ENCODE peak calls at places on chromosomes 3 and 15, in seven cellular contexts. One of them, this sample, is unnamed.
A peak's percentile ranks its signal among the peaks of the same experiment; 100 is the strongest.

GRCh38 chr3:158570999-158571702 is at the start of gene MLF1:
- DNase-seq in prostate gland: peak; percentile 92
- DNase-seq in iPS DF 6.9: peak; percentile 92
- DNase-seq in fibroblast of lung: peak; percentile 95
- DNase-seq in pancreas: peak; percentile 94
- DNase-seq in brain microvascular endothelial cell: peak; percentile 97
- DNase-seq in cardiac muscle cell: peak; percentile 98
- DNase-seq in this sample: peak; percentile 80

GRCh38 chr15:74040115-74040850 is 42.1 kb downstream of the GOLGA6A start:
- DNase-seq in prostate gland: no peak
- DNase-seq in iPS DF 6.9: no peak
- DNase-seq in fibroblast of lung: peak; percentile 91
- DNase-seq in pancreas: no peak
- DNase-seq in brain microvascular endothelial cell: peak; percentile 97
- DNase-seq in cardiac muscle cell: peak; percentile 99
- DNase-seq in this sample: peak; percentile 73

GRCh38 chr3:71987089-71987735 is 202.3 kb upstream of the PROK2 start:
- DNase-seq in prostate gland: no peak
- DNase-seq in iPS DF 6.9: no peak
- DNase-seq in fibroblast of lung: peak; percentile 6
- DNase-seq in pancreas: no peak
- DNase-seq in brain microvascular endothelial cell: peak; percentile 9
- DNase-seq in cardiac muscle cell: peak; percentile 27
- DNase-seq in this sample: no peak

GRCh38 chr3:514206-514605 is 317.6 kb downstream of the CHL1 start:
- DNase-seq in prostate gland: no peak
- DNase-seq in iPS DF 6.9: no peak
- DNase-seq in fibroblast of lung: no peak
- DNase-seq in pancreas: no peak
- DNase-seq in brain microvascular endothelial cell: no peak
- DNase-seq in cardiac muscle cell: no peak
- DNase-seq in this sample: no peak

GRCh38 chr15:28098766-28099554 is at the start of gene OCA2:
- DNase-seq in prostate gland: no peak
- DNase-seq in iPS DF 6.9: no peak
- DNase-seq in fibroblast of lung: peak; percentile 50
- DNase-seq in pancreas: peak; percentile 51
- DNase-seq in brain microvascular endothelial cell: no peak
- DNase-seq in cardiac muscle cell: peak; percentile 47
- DNase-seq in this sample: no peak

GRCh38 chr15:48862705-48863104 is 15.2 kb upstream of the EID1 start:
- DNase-seq in prostate gland: no peak
- DNase-seq in iPS DF 6.9: no peak
- DNase-seq in fibroblast of lung: no peak
- DNase-seq in pancreas: no peak
- DNase-seq in brain microvascular endothelial cell: no peak
- DNase-seq in cardiac muscle cell: no peak
- DNase-seq in this sample: no peak

GRCh38 chr3:2772803-2773202 is 337.4 kb downstream of the IL5RA start:
- DNase-seq in prostate gland: no peak
- DNase-seq in iPS DF 6.9: no peak
- DNase-seq in fibroblast of lung: no peak
- DNase-seq in pancreas: no peak
- DNase-seq in brain microvascular endothelial cell: no peak
- DNase-seq in cardiac muscle cell: no peak
- DNase-seq in this sample: no peak

GRCh38 chr3:39707314-39707909 is 102.0 kb upstream of the MYRIP start:
- DNase-seq in prostate gland: peak; percentile 15
- DNase-seq in iPS DF 6.9: no peak
- DNase-seq in fibroblast of lung: peak; percentile 23
- DNase-seq in pancreas: no peak
- DNase-seq in brain microvascular endothelial cell: peak; percentile 25
- DNase-seq in cardiac muscle cell: peak; percentile 64
- DNase-seq in this sample: no peak

GRCh38 chr15:64164436-64164835 is 1.6 kb upstream of the PPIB start:
- DNase-seq in prostate gland: no peak
- DNase-seq in iPS DF 6.9: no peak
- DNase-seq in fibroblast of lung: no peak
- DNase-seq in pancreas: no peak
- DNase-seq in brain microvascular endothelial cell: no peak
- DNase-seq in cardiac muscle cell: no peak
- DNase-seq in this sample: no peak

GRCh38 chr3:49013738-49014660 is 4.4 kb downstream of the DALRD3 start:
- DNase-seq in prostate gland: no peak
- DNase-seq in iPS DF 6.9: no peak
- DNase-seq in fibroblast of lung: no peak
- DNase-seq in pancreas: peak; percentile 60
- DNase-seq in brain microvascular endothelial cell: no peak
- DNase-seq in cardiac muscle cell: peak; percentile 47
- DNase-seq in this sample: no peak

GRCh38 chr3:101255441-101255840 is 64.9 kb downstream of the IMPG2 start:
- DNase-seq in prostate gland: no peak
- DNase-seq in iPS DF 6.9: no peak
- DNase-seq in fibroblast of lung: no peak
- DNase-seq in pancreas: no peak
- DNase-seq in brain microvascular endothelial cell: no peak
- DNase-seq in cardiac muscle cell: no peak
- DNase-seq in this sample: no peak

GRCh38 chr15:66847565-66847991 is 145.5 kb downstream of the SMAD6 start:
- DNase-seq in prostate gland: no peak
- DNase-seq in iPS DF 6.9: no peak
- DNase-seq in fibroblast of lung: no peak
- DNase-seq in pancreas: no peak
- DNase-seq in brain microvascular endothelial cell: no peak
- DNase-seq in cardiac muscle cell: no peak
- DNase-seq in this sample: no peak

GRCh38 chr3:119308355-119308754 is 14.2 kb downstream of the ARHGAP31 start:
- DNase-seq in prostate gland: no peak
- DNase-seq in iPS DF 6.9: no peak
- DNase-seq in fibroblast of lung: peak; percentile 64
- DNase-seq in pancreas: no peak
- DNase-seq in brain microvascular endothelial cell: no peak
- DNase-seq in cardiac muscle cell: no peak
- DNase-seq in this sample: no peak

GRCh38 chr3:126130081-126130855 is 46.3 kb upstream of the SLC41A3 start:
- DNase-seq in prostate gland: no peak
- DNase-seq in iPS DF 6.9: no peak
- DNase-seq in fibroblast of lung: no peak
- DNase-seq in pancreas: peak; percentile 12
- DNase-seq in brain microvascular endothelial cell: no peak
- DNase-seq in cardiac muscle cell: no peak
- DNase-seq in this sample: no peak

GRCh38 chr3:15638891-15639262 is 37.3 kb downstream of the BTD start:
- DNase-seq in prostate gland: no peak
- DNase-seq in iPS DF 6.9: no peak
- DNase-seq in fibroblast of lung: peak; percentile 60
- DNase-seq in pancreas: no peak
- DNase-seq in brain microvascular endothelial cell: no peak
- DNase-seq in cardiac muscle cell: no peak
- DNase-seq in this sample: no peak

GRCh38 chr3:116524455-116524854 is 79.2 kb upstream of the LSAMP start:
- DNase-seq in prostate gland: no peak
- DNase-seq in iPS DF 6.9: no peak
- DNase-seq in fibroblast of lung: peak; percentile 24
- DNase-seq in pancreas: no peak
- DNase-seq in brain microvascular endothelial cell: no peak
- DNase-seq in cardiac muscle cell: no peak
- DNase-seq in this sample: no peak

GRCh38 chr3:126545544-126545943 is 13.2 kb downstream of the C3orf22 start:
- DNase-seq in prostate gland: no peak
- DNase-seq in iPS DF 6.9: no peak
- DNase-seq in fibroblast of lung: no peak
- DNase-seq in pancreas: peak; percentile 1
- DNase-seq in brain microvascular endothelial cell: no peak
- DNase-seq in cardiac muscle cell: no peak
- DNase-seq in this sample: no peak

GRCh38 chr3:40116478-40117162 is 192.9 kb upstream of the EIF1B start:
- DNase-seq in prostate gland: no peak
- DNase-seq in iPS DF 6.9: no peak
- DNase-seq in fibroblast of lung: peak; percentile 78
- DNase-seq in pancreas: no peak
- DNase-seq in brain microvascular endothelial cell: peak; percentile 66
- DNase-seq in cardiac muscle cell: peak; percentile 47
- DNase-seq in this sample: no peak

GRCh38 chr3:106529738-106530137 is 660.9 kb upstream of the CBLB start:
- DNase-seq in prostate gland: no peak
- DNase-seq in iPS DF 6.9: no peak
- DNase-seq in fibroblast of lung: no peak
- DNase-seq in pancreas: no peak
- DNase-seq in brain microvascular endothelial cell: no peak
- DNase-seq in cardiac muscle cell: no peak
- DNase-seq in this sample: no peak

GRCh38 chr3:52506266-52506966 is 11.3 kb downstream of the STAB1 start:
- DNase-seq in prostate gland: no peak
- DNase-seq in iPS DF 6.9: no peak
- DNase-seq in fibroblast of lung: no peak
- DNase-seq in pancreas: no peak
- DNase-seq in brain microvascular endothelial cell: no peak
- DNase-seq in cardiac muscle cell: no peak
- DNase-seq in this sample: no peak

GRCh38 chr3:188309437-188310269 is 155.7 kb downstream of the LPP start:
- DNase-seq in prostate gland: no peak
- DNase-seq in iPS DF 6.9: no peak
- DNase-seq in fibroblast of lung: no peak
- DNase-seq in pancreas: no peak
- DNase-seq in brain microvascular endothelial cell: no peak
- DNase-seq in cardiac muscle cell: no peak
- DNase-seq in this sample: no peak

GRCh38 chr15:39565851-39566250 is 15.0 kb upstream of the THBS1 start:
- DNase-seq in prostate gland: no peak
- DNase-seq in iPS DF 6.9: no peak
- DNase-seq in fibroblast of lung: no peak
- DNase-seq in pancreas: no peak
- DNase-seq in brain microvascular endothelial cell: no peak
- DNase-seq in cardiac muscle cell: no peak
- DNase-seq in this sample: no peak

DNA sequence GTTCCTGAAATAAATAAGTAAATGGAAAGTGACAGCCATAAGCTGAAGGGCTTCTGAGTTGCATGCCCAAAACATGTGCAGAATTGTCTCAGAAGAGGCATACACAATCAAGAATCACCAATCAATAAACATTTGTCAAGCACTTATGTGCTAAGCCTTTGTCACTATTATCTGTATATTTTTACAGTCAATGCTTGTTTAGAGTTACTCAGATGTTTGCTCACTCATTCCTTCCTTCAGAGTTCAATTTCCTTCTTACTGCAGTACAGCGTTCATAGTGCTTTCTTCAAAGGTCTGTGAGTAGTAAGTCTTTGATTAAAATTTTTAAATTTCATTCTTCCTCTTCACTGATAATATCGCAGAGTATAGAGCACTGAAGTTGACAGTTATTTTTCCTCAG is 17.2 kb downstream of the FOXL2NB start:
- DNase-seq in prostate gland: no peak
- DNase-seq in iPS DF 6.9: no peak
- DNase-seq in fibroblast of lung: no peak
- DNase-seq in pancreas: no peak
- DNase-seq in brain microvascular endothelial cell: no peak
- DNase-seq in cardiac muscle cell: no peak
- DNase-seq in this sample: no peak
- H3K27me3 ChIP-seq in prostate gland: no peaks in the 10 kb centered on the region
- H3K27me3 ChIP-seq in iPS DF 6.9: no peaks in the 10 kb centered on the region
- H3K27me3 ChIP-seq in fibroblast of lung: peaks cover 17% of the 10 kb centered on the region
- H3K27me3 ChIP-seq in pancreas: no peaks in the 10 kb centered on the region
- H3K27me3 ChIP-seq in brain microvascular endothelial cell: peaks cover 8% of the 10 kb centered on the region
- H3K27me3 ChIP-seq in cardiac muscle cell: peaks cover 25% of the 10 kb centered on the region
- H3K27me3 ChIP-seq in this sample: peaks cover 23% of the 10 kb centered on the region

GRCh38 chr15:67916565-67916964 is 76.7 kb upstream of the RNU6-1 start:
- DNase-seq in prostate gland: no peak
- DNase-seq in iPS DF 6.9: no peak
- DNase-seq in fibroblast of lung: no peak
- DNase-seq in pancreas: no peak
- DNase-seq in brain microvascular endothelial cell: no peak
- DNase-seq in cardiac muscle cell: no peak
- DNase-seq in this sample: no peak
- H3K27ac ChIP-seq in prostate gland: peak overlapping the region; percentile 84
- H3K27ac ChIP-seq in iPS DF 6.9: no peak overlapping the region
- H3K27ac ChIP-seq in fibroblast of lung: no peak overlapping the region
- H3K27ac ChIP-seq in pancreas: peak overlapping the region; percentile 82
- H3K27ac ChIP-seq in brain microvascular endothelial cell: no peak overlapping the region
- H3K27ac ChIP-seq in cardiac muscle cell: no peak overlapping the region
- H3K27ac ChIP-seq in this sample: no peak overlapping the region

DNA sequence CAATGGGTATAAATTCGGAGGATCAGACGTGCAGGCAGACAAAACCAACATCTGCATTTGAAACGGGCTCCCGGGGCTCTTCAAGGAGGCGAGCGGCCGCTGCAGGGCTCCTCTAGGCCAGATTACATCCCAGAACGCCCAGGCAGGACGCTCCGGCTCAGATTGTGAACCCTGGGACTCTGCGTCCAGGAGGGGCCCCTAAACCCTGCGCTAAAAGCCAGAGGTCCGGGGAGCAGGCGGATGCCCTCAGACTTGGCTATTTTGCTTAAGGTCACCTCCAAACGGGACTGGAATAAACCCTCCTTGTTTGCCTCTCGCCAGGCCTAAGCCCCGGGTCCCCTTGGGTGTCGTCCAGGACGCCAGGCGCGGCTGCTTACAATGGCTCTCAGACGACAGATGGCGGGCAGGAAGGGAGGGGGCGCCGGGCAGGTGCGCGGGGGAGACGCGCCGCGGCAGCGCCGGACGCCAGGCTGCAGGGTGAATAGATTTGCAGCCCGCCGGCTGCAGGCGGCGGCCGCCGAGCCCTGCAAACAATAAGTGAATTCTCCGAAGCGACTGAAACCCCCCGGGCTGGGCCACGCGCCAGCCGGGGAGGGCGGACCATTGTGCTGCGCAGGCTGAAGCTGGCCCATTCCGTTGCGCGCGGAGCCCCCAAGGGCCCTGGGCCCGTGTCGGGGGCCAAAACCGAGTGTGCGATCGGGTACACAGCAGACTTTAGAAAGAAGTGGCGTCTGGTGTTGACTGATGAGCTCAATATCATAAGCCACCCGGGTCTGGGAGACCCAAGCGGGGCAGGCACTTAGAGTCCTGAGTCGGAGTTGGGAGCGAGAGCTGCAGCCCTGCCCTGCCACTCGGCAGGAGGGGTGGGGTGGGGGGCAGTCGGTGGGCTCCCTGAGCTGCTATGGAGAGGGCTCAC is 32.3 kb upstream of the AMOTL2 start:
- DNase-seq in prostate gland: no peak
- DNase-seq in iPS DF 6.9: no peak
- DNase-seq in fibroblast of lung: peak; percentile 14
- DNase-seq in pancreas: peak; percentile 62
- DNase-seq in brain microvascular endothelial cell: no peak
- DNase-seq in cardiac muscle cell: peak; percentile 20
- DNase-seq in this sample: no peak
- H3K27me3 ChIP-seq in prostate gland: no peaks in the 10 kb centered on the region
- H3K27me3 ChIP-seq in iPS DF 6.9: peaks cover 20% of the 10 kb centered on the region
- H3K27me3 ChIP-seq in fibroblast of lung: peaks cover 3% of the 10 kb centered on the region
- H3K27me3 ChIP-seq in pancreas: no peaks in the 10 kb centered on the region
- H3K27me3 ChIP-seq in brain microvascular endothelial cell: no peaks in the 10 kb centered on the region
- H3K27me3 ChIP-seq in cardiac muscle cell: peaks cover 66% of the 10 kb centered on the region
- H3K27me3 ChIP-seq in this sample: peaks cover 2% of the 10 kb centered on the region

DNA sequence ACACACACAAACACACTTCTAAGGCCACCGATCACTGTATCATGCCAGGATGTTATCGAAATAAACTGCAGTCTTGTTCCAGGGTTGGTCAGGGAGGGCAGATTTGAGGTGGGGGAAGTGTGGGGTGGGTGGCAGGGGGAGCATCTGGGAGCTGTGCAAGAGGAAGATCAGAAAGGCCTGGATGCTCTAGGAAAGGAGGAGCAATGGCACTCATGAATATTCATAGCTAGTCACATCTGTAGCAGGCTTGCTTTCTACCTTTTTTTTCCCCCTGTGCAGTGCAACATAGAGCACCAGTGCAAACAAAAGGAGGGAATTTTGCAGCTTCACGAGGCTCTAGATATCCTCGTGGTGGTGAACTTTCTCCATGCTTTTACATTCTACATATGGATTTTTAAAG is 84.9 kb downstream of the MEIS2 start:
- DNase-seq in prostate gland: no peak
- DNase-seq in iPS DF 6.9: no peak
- DNase-seq in fibroblast of lung: peak; percentile 48
- DNase-seq in pancreas: no peak
- DNase-seq in brain microvascular endothelial cell: no peak
- DNase-seq in cardiac muscle cell: no peak
- DNase-seq in this sample: no peak
- H3K27ac ChIP-seq in prostate gland: peak overlapping the region; percentile 29
- H3K27ac ChIP-seq in iPS DF 6.9: no peak overlapping the region
- H3K27ac ChIP-seq in fibroblast of lung: peak overlapping the region; percentile 19
- H3K27ac ChIP-seq in pancreas: peak overlapping the region; percentile 22
- H3K27ac ChIP-seq in brain microvascular endothelial cell: no peak overlapping the region
- H3K27ac ChIP-seq in cardiac muscle cell: peak overlapping the region; percentile 76
- H3K27ac ChIP-seq in this sample: no peak overlapping the region

This sample was measured in AG04450.